ENCODE peak calls at places on chromosomes 7 and 10, in five cellular contexts. Y, W, K, X and I are unnamed samples.

GRCh38 chr7:106372121-106372520 is 87.3 kb upstream of the NAMPT start:
- DNase-seq in Y (no peak), W (no peak), K (no peak), X (no peak), I (no peak)

GRCh38 chr7:151850484-151851159 is 26.3 kb downstream of the PRKAG2 start:
- DNase-seq in Y (no peak), W (no peak), K (no peak), X (no peak), I (no peak)

GRCh38 chr10:114142018-114142417 is 32.0 kb downstream of the CCDC186 start:
- DNase-seq in Y (no peak), W (no peak), K (no peak), X (no peak), I (no peak)

GRCh38 chr7:151242181-151243044 is 6.1 kb downstream of the SMARCD3 start:
- DNase-seq in Y (no peak), W (no peak), K (no peak), X (no peak), I (no peak)

GRCh38 chr7:100003711-100004661 is 11.4 kb upstream of the ZKSCAN1 start:
- DNase-seq in Y (no peak), W (no peak), K (peak; percentile 99), X (no peak), I (no peak)

GRCh38 chr7:105837765-105838241 is 38.6 kb downstream of the ATXN7L1 start:
- DNase-seq in Y (no peak), W (no peak), K (no peak), X (no peak), I (no peak)

GRCh38 chr7:1329261-1329660 is 96.6 kb downstream of the UNCX start:
- DNase-seq in Y (no peak), W (no peak), K (no peak), X (no peak), I (no peak)

GRCh38 chr10:43390791-43391190 is 18.2 kb downstream of the HNRNPF start:
- DNase-seq in Y (no peak), W (no peak), K (peak; percentile 42), X (peak; percentile 67), I (no peak)

GRCh38 chr7:108455524-108455832 is 758 bp downstream of the NRCAM start:
- DNase-seq in Y (no peak), W (no peak), K (no peak), X (no peak), I (no peak)

GRCh38 chr7:13988011-13988410 is 1.5 kb downstream of the ETV1 start:
- DNase-seq in Y (no peak), W (no peak), K (no peak), X (peak; percentile 77), I (no peak)